ENCODE peak calls at places on chromosomes 13 and 19, in six cellular contexts. N is Panc1, R is HCT116, M is vagina, A is GM12891, D is breast epithelium. X is an unnamed sample.

GRCh38 chr13:21670883-21671792 is at the start of gene FGF9:
- DNase-seq in N (no peak), R (peak), M (no peak), A (peak), D (peak), X (peak)

GRCh38 chr19:57267294-57267693 is 13.0 kb upstream of the ZNF460 start:
- DNase-seq in N (no peak), R (no peak), M (no peak), A (no peak), D (no peak), X (no peak)

GRCh38 chr13:82698941-82699340 is 1183.3 kb downstream of the SLITRK1 start:
- DNase-seq in N (no peak), R (no peak), M (no peak), A (no peak), D (no peak), X (no peak)

GRCh38 chr19:15448778-15449619 is 757 bp downstream of the WIZ start:
- DNase-seq in N (no peak), R (no peak), M (no peak), A (peak), D (no peak), X (no peak)

GRCh38 chr13:112894673-112895481 is 74.1 kb upstream of the MCF2L start:
- DNase-seq in N (no peak), R (no peak), M (no peak), A (no peak), D (no peak), X (no peak)

GRCh38 chr19:676343-677105 is at the start of gene FSTL3:
- DNase-seq in N (no peak), R (no peak), M (no peak), A (no peak), D (no peak), X (no peak)

GRCh38 chr13:98500963-98501421 is 75.9 kb downstream of the STK24 start:
- DNase-seq in N (no peak), R (no peak), M (no peak), A (peak), D (no peak), X (peak)

GRCh38 chr19:6103217-6103644 is 7.1 kb downstream of the RFX2 start:
- DNase-seq in N (no peak), R (no peak), M (no peak), A (no peak), D (peak), X (no peak)

GRCh38 chr13:46603165-46603603 is 50.2 kb downstream of the LRCH1 start:
- DNase-seq in N (no peak), R (no peak), M (no peak), A (no peak), D (no peak), X (no peak)

GRCh38 chr13:21638319-21639282 is 32.3 kb upstream of the FGF9 start:
- DNase-seq in N (no peak), R (no peak), M (no peak), A (no peak), D (no peak), X (no peak)

GRCh38 chr19:501646-502045 is 5.4 kb downstream of the MADCAM1 start:
- DNase-seq in N (no peak), R (no peak), M (no peak), A (no peak), D (no peak), X (no peak)

GRCh38 chr19:17325881-17326594 is 8.6 kb downstream of the ANO8 start:
- DNase-seq in N (no peak), R (no peak), M (no peak), A (no peak), D (peak), X (no peak)
- TF ChIP-seq POLR2AphosphoS5 in N (no peak), R (no peak), M (no peak), A (no peak), D (no peak), X (no peak)

GRCh38 chr19:51702103-51702753 is 9.1 kb downstream of the SPACA6 start:
- DNase-seq in N (no peak), R (no peak), M (peak), A (no peak), D (peak), X (no peak)
- TF ChIP-seq POLR2AphosphoS5 in N (no peak), R (no peak), M (no peak), A (no peak), D (no peak), X (no peak)

GRCh38 chr19:47697863-47698609 is 15.2 kb upstream of the EHD2 start:
- DNase-seq in N (peak), R (peak), M (no peak), A (peak), D (peak), X (peak)
- TF ChIP-seq POLR2AphosphoS5 in N (no peak), R (no peak), M (peak), A (no peak), D (peak), X (no peak)

GRCh38 chr19:13029893-13030292 is 34.6 kb downstream of the NFIX start:
- DNase-seq in N (no peak), R (no peak), M (no peak), A (no peak), D (no peak), X (no peak)
- TF ChIP-seq POLR2AphosphoS5 in N (no peak), R (no peak), M (no peak), A (no peak), D (no peak), X (no peak)

DNA sequence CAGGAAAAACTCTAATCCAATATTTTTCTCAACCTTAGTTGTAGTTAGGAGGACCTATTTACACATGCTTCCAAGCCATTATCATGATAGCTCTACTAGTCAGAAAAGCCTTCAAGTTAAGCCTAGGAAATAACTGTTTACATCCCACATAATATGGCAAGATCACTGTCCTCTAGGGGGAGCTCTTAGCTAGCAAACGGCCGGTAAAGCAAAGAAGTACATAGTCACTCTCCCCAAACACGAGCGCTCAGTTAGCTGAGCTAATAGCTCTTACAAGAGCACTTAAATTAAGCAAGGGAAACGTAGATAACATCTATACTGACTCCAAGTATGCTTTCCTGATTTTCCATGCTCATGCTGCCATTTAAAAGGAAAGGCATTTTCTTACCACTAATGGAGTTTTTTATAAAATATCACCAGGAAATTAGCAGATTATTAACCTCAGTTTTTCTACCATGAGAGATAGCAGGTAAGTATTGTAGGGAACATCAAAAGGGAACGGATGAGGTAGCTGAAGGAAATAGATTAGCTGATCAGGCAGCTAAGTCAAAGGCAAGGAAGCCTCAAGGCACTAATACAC is 100.6 kb upstream of the PABPC3 start:
- DNase-seq in N (no peak), R (peak), M (no peak), A (peak), D (no peak), X (peak)
- TF ChIP-seq POLR2AphosphoS5 in N (no peak), R (no peak), M (no peak), A (no peak), D (no peak), X (no peak)

GRCh38 chr19:45294291-45295029 is 28.2 kb downstream of the CKM start:
- DNase-seq in N (no peak), R (no peak), M (no peak), A (no peak), D (peak), X (no peak)

GRCh38 chr19:45296365-45296764 is 26.3 kb downstream of the CKM start:
- DNase-seq in N (no peak), R (no peak), M (no peak), A (no peak), D (no peak), X (no peak)

GRCh38 chr19:45297674-45298073 is 25.0 kb downstream of the CKM start:
- DNase-seq in N (no peak), R (no peak), M (no peak), A (no peak), D (no peak), X (no peak)

GRCh38 chr19:45293682-45294081 is 29.0 kb downstream of the CKM start:
- DNase-seq in N (no peak), R (no peak), M (no peak), A (no peak), D (no peak), X (no peak)

DNA sequence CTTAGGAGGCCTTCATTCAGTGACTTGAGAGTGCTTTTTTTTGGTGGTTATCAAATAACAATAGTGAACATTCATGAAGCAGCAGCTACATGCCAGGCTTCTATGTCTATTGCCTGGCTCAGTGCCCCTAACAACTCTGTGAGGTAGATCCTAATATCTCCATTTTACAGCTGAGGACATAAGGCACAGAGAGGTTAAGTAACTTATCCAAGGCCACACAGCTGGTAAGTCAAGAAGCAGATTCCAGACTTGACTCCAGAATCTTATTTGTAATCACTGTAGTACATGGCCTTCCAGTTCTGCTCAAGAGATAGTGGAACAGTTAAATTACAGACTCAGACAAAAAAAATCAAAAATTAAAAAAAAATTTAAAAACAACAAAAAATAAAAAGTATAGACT is 26.8 kb downstream of the CKM start:
- DNase-seq in N (no peak), R (no peak), M (no peak), A (no peak), D (no peak), X (no peak)
- TF ChIP-seq POLR2AphosphoS5 in N (no peak), R (no peak), M (no peak), A (no peak), D (no peak), X (no peak)

GRCh38 chr19:29115181-29115580 is 97.8 kb downstream of the UQCRFS1 start:
- DNase-seq in N (no peak), R (no peak), M (no peak), A (no peak), D (no peak), X (no peak)
- TF ChIP-seq POLR2AphosphoS5 in N (no peak), R (no peak), M (no peak), A (no peak), D (no peak), X (no peak)

GRCh38 chr13:23321534-23322241 is 111.8 kb downstream of the SACS start:
- DNase-seq in N (peak), R (peak), M (no peak), A (peak), D (no peak), X (no peak)
- TF ChIP-seq POLR2AphosphoS5 in N (no peak), R (no peak), M (no peak), A (no peak), D (no peak), X (no peak)

GRCh38 chr19:50419580-50420035 is 870 bp downstream of the SPIB start:
- DNase-seq in N (no peak), R (no peak), M (no peak), A (no peak), D (no peak), X (no peak)
- TF ChIP-seq POLR2AphosphoS5 in N (no peak), R (no peak), M (no peak), A (peak), D (no peak), X (no peak)

GRCh38 chr19:3254520-3254919 is 30.1 kb downstream of the CELF5 start:
- DNase-seq in N (no peak), R (no peak), M (no peak), A (no peak), D (no peak), X (no peak)
- TF ChIP-seq POLR2AphosphoS5 in N (no peak), R (no peak), M (no peak), A (no peak), D (no peak), X (no peak)